ENCODE peak calls at places on chromosomes 2 and 18, in nine cellular contexts. One of them, this sample, is unnamed.
A peak's percentile ranks its signal among the peaks of the same experiment; 100 is the strongest.

GRCh38 chr2:74498500-74499268 is 719 bp downstream of the LBX2 start:
- DNase-seq in GM23248: peak; percentile 63
- DNase-seq in HFFc6: no peak
- DNase-seq in AG09319: no peak
- DNase-seq in left ventricle myocardium superior: no peak
- DNase-seq in CD8-positive, alpha-beta memory T cell: no peak
- DNase-seq in hippocampal formation: no peak
- DNase-seq in 8988T: no peak
- DNase-seq in GM13977: peak; percentile 56
- DNase-seq in this sample: no peak

GRCh38 chr2:402206-402605 is 114.3 kb upstream of the ALKAL2 start:
- DNase-seq in CD8-positive, alpha-beta memory T cell: no peak
- DNase-seq in hippocampal formation: no peak
- DNase-seq in 8988T: no peak
- DNase-seq in GM23248: no peak
- DNase-seq in AG09319: no peak
- DNase-seq in left ventricle myocardium superior: no peak
- DNase-seq in HFFc6: no peak
- DNase-seq in GM13977: no peak
- DNase-seq in this sample: no peak

GRCh38 chr2:59761966-59762365 is 791.5 kb downstream of the BCL11A start:
- DNase-seq in CD8-positive, alpha-beta memory T cell: no peak
- DNase-seq in 8988T: no peak
- DNase-seq in hippocampal formation: no peak
- DNase-seq in HFFc6: no peak
- DNase-seq in AG09319: no peak
- DNase-seq in left ventricle myocardium superior: no peak
- DNase-seq in GM13977: no peak
- DNase-seq in GM23248: no peak
- DNase-seq in this sample: no peak

GRCh38 chr2:1687254-1687653 is 57.1 kb downstream of the PXDN start:
- DNase-seq in hippocampal formation: no peak
- DNase-seq in GM23248: no peak
- DNase-seq in AG09319: no peak
- DNase-seq in GM13977: no peak
- DNase-seq in HFFc6: no peak
- DNase-seq in CD8-positive, alpha-beta memory T cell: no peak
- DNase-seq in 8988T: no peak
- DNase-seq in left ventricle myocardium superior: no peak
- DNase-seq in this sample: no peak

GRCh38 chr2:222756951-222757645 is 85.6 kb downstream of the MOGAT1 start:
- DNase-seq in CD8-positive, alpha-beta memory T cell: no peak
- DNase-seq in left ventricle myocardium superior: no peak
- DNase-seq in AG09319: no peak
- DNase-seq in GM23248: peak; percentile 84
- DNase-seq in 8988T: peak; percentile 51
- DNase-seq in HFFc6: peak; percentile 68
- DNase-seq in GM13977: no peak
- DNase-seq in hippocampal formation: no peak
- DNase-seq in this sample: no peak

GRCh38 chr2:32977228-32977758 is 30.5 kb downstream of the LTBP1 start:
- DNase-seq in GM13977: no peak
- DNase-seq in AG09319: no peak
- DNase-seq in HFFc6: no peak
- DNase-seq in left ventricle myocardium superior: peak; percentile 90
- DNase-seq in CD8-positive, alpha-beta memory T cell: no peak
- DNase-seq in 8988T: no peak
- DNase-seq in hippocampal formation: no peak
- DNase-seq in GM23248: peak; percentile 28
- DNase-seq in this sample: no peak

GRCh38 chr2:30775833-30776232 is 31.4 kb downstream of the CAPN13 start:
- DNase-seq in left ventricle myocardium superior: no peak
- DNase-seq in hippocampal formation: no peak
- DNase-seq in AG09319: no peak
- DNase-seq in GM13977: no peak
- DNase-seq in GM23248: no peak
- DNase-seq in 8988T: no peak
- DNase-seq in CD8-positive, alpha-beta memory T cell: no peak
- DNase-seq in HFFc6: no peak
- DNase-seq in this sample: no peak

GRCh38 chr2:237720444-237720843 is 78.1 kb upstream of the RBM44 start:
- DNase-seq in left ventricle myocardium superior: no peak
- DNase-seq in 8988T: no peak
- DNase-seq in AG09319: no peak
- DNase-seq in hippocampal formation: no peak
- DNase-seq in CD8-positive, alpha-beta memory T cell: no peak
- DNase-seq in GM23248: no peak
- DNase-seq in HFFc6: no peak
- DNase-seq in GM13977: no peak
- DNase-seq in this sample: no peak

GRCh38 chr2:172340394-172340793 is 87.0 kb upstream of the ITGA6 start:
- DNase-seq in CD8-positive, alpha-beta memory T cell: no peak
- DNase-seq in GM23248: no peak
- DNase-seq in AG09319: no peak
- DNase-seq in hippocampal formation: no peak
- DNase-seq in left ventricle myocardium superior: no peak
- DNase-seq in GM13977: no peak
- DNase-seq in 8988T: no peak
- DNase-seq in HFFc6: no peak
- DNase-seq in this sample: no peak

GRCh38 chr2:219206442-219207253 is at the start of gene ZFAND2B:
- DNase-seq in AG09319: peak; percentile 77
- DNase-seq in left ventricle myocardium superior: peak; percentile 98
- DNase-seq in GM23248: peak; percentile 98
- DNase-seq in GM13977: peak; percentile 99
- DNase-seq in 8988T: peak; percentile 96
- DNase-seq in hippocampal formation: peak; percentile 91
- DNase-seq in HFFc6: peak; percentile 86
- DNase-seq in CD8-positive, alpha-beta memory T cell: peak; percentile 95
- DNase-seq in this sample: peak; percentile 93

GRCh38 chr2:206482123-206482522 is 38.8 kb downstream of the ADAM23 start:
- DNase-seq in hippocampal formation: no peak
- DNase-seq in AG09319: no peak
- DNase-seq in CD8-positive, alpha-beta memory T cell: no peak
- DNase-seq in GM23248: peak; percentile 9
- DNase-seq in HFFc6: no peak
- DNase-seq in left ventricle myocardium superior: no peak
- DNase-seq in GM13977: no peak
- DNase-seq in 8988T: no peak
- DNase-seq in this sample: no peak

GRCh38 chr2:8674420-8675009 is 7.3 kb upstream of the ID2 start:
- DNase-seq in HFFc6: no peak
- DNase-seq in hippocampal formation: no peak
- DNase-seq in 8988T: no peak
- DNase-seq in AG09319: no peak
- DNase-seq in CD8-positive, alpha-beta memory T cell: no peak
- DNase-seq in left ventricle myocardium superior: no peak
- DNase-seq in GM13977: no peak
- DNase-seq in GM23248: no peak
- DNase-seq in this sample: no peak

GRCh38 chr18:22856870-22857269 is 76.3 kb upstream of the RBBP8 start:
- DNase-seq in 8988T: no peak
- DNase-seq in GM13977: no peak
- DNase-seq in GM23248: no peak
- DNase-seq in HFFc6: no peak
- DNase-seq in AG09319: no peak
- DNase-seq in CD8-positive, alpha-beta memory T cell: no peak
- DNase-seq in hippocampal formation: no peak
- DNase-seq in left ventricle myocardium superior: no peak
- DNase-seq in this sample: no peak